ENCODE peak calls at places on chromosome 9, in five cellular contexts. One of them, this sample, is unnamed.
A peak's percentile ranks its signal among the peaks of the same experiment; 100 is the strongest.

GRCh38 chr9:79432485-79432884 is 139.3 kb upstream of the TLE4 start:
- DNase-seq in HEK293T: peak; percentile 64
- DNase-seq in A172: no peak
- DNase-seq in activated CD4-positive, alpha-beta T cell treated with anti-CD3 and anti-CD28 coated beads, Interleukin-2, amount 50 U/mL, for 1 hour: no peak
- DNase-seq in mucosa of descending colon: no peak
- DNase-seq in this sample: no peak

GRCh38 chr9:123982535-123982934 is 29.0 kb upstream of the LHX2 start:
- DNase-seq in A172: no peak
- DNase-seq in mucosa of descending colon: no peak
- DNase-seq in HEK293T: no peak
- DNase-seq in activated CD4-positive, alpha-beta T cell treated with anti-CD3 and anti-CD28 coated beads, Interleukin-2, amount 50 U/mL, for 1 hour: no peak
- DNase-seq in this sample: no peak

GRCh38 chr9:37972346-37972745 is 68.4 kb upstream of the SLC25A51 start:
- DNase-seq in mucosa of descending colon: no peak
- DNase-seq in A172: no peak
- DNase-seq in activated CD4-positive, alpha-beta T cell treated with anti-CD3 and anti-CD28 coated beads, Interleukin-2, amount 50 U/mL, for 1 hour: no peak
- DNase-seq in HEK293T: no peak
- DNase-seq in this sample: no peak

GRCh38 chr9:94948567-94949235 is 222.2 kb downstream of the AOPEP start:
- DNase-seq in mucosa of descending colon: no peak
- DNase-seq in HEK293T: no peak
- DNase-seq in A172: no peak
- DNase-seq in activated CD4-positive, alpha-beta T cell treated with anti-CD3 and anti-CD28 coated beads, Interleukin-2, amount 50 U/mL, for 1 hour: no peak
- DNase-seq in this sample: no peak

GRCh38 chr9:127822108-127822507 is 19.4 kb downstream of the FPGS start:
- DNase-seq in mucosa of descending colon: no peak
- DNase-seq in HEK293T: no peak
- DNase-seq in activated CD4-positive, alpha-beta T cell treated with anti-CD3 and anti-CD28 coated beads, Interleukin-2, amount 50 U/mL, for 1 hour: no peak
- DNase-seq in A172: no peak
- DNase-seq in this sample: no peak

GRCh38 chr9:93645921-93646639 is 69.7 kb downstream of the PHF2 start:
- DNase-seq in HEK293T: no peak
- DNase-seq in activated CD4-positive, alpha-beta T cell treated with anti-CD3 and anti-CD28 coated beads, Interleukin-2, amount 50 U/mL, for 1 hour: no peak
- DNase-seq in mucosa of descending colon: peak; percentile 22
- DNase-seq in A172: no peak
- DNase-seq in this sample: no peak

GRCh38 chr9:106075991-106076390 is 381.6 kb downstream of the TMEM38B start:
- DNase-seq in HEK293T: no peak
- DNase-seq in A172: peak; percentile 10
- DNase-seq in mucosa of descending colon: no peak
- DNase-seq in activated CD4-positive, alpha-beta T cell treated with anti-CD3 and anti-CD28 coated beads, Interleukin-2, amount 50 U/mL, for 1 hour: no peak
- DNase-seq in this sample: no peak

GRCh38 chr9:124110307-124110915 is 98.8 kb downstream of the LHX2 start:
- DNase-seq in mucosa of descending colon: no peak
- DNase-seq in activated CD4-positive, alpha-beta T cell treated with anti-CD3 and anti-CD28 coated beads, Interleukin-2, amount 50 U/mL, for 1 hour: peak; percentile 28
- DNase-seq in HEK293T: peak; percentile 75
- DNase-seq in A172: peak; percentile 67
- DNase-seq in this sample: no peak

GRCh38 chr9:7549261-7549660 is 250.3 kb downstream of the DMAC1 start:
- DNase-seq in HEK293T: no peak
- DNase-seq in mucosa of descending colon: peak; percentile 53
- DNase-seq in activated CD4-positive, alpha-beta T cell treated with anti-CD3 and anti-CD28 coated beads, Interleukin-2, amount 50 U/mL, for 1 hour: no peak
- DNase-seq in A172: no peak
- DNase-seq in this sample: no peak

GRCh38 chr9:136662656-136663310 is at the start of gene EGFL7:
- DNase-seq in HEK293T: no peak
- DNase-seq in A172: no peak
- DNase-seq in mucosa of descending colon: no peak
- DNase-seq in activated CD4-positive, alpha-beta T cell treated with anti-CD3 and anti-CD28 coated beads, Interleukin-2, amount 50 U/mL, for 1 hour: no peak
- DNase-seq in this sample: no peak

GRCh38 chr9:86614871-86615849 is 260.9 kb upstream of the TUT7 start:
- DNase-seq in mucosa of descending colon: no peak
- DNase-seq in A172: peak; percentile 42
- DNase-seq in HEK293T: peak; percentile 44
- DNase-seq in activated CD4-positive, alpha-beta T cell treated with anti-CD3 and anti-CD28 coated beads, Interleukin-2, amount 50 U/mL, for 1 hour: no peak
- DNase-seq in this sample: no peak

GRCh38 chr9:127214421-127215265 is 49.9 kb upstream of the GARNL3 start:
- DNase-seq in mucosa of descending colon: no peak
- DNase-seq in A172: peak; percentile 71
- DNase-seq in HEK293T: peak; percentile 73
- DNase-seq in activated CD4-positive, alpha-beta T cell treated with anti-CD3 and anti-CD28 coated beads, Interleukin-2, amount 50 U/mL, for 1 hour: peak; percentile 65
- DNase-seq in this sample: no peak

GRCh38 chr9:126327016-126327749 is 554 bp downstream of the MVB12B start:
- DNase-seq in activated CD4-positive, alpha-beta T cell treated with anti-CD3 and anti-CD28 coated beads, Interleukin-2, amount 50 U/mL, for 1 hour: peak; percentile 19
- DNase-seq in mucosa of descending colon: no peak
- DNase-seq in A172: peak; percentile 13
- DNase-seq in HEK293T: peak; percentile 60
- DNase-seq in this sample: no peak

GRCh38 chr9:128190516-128191405 is 611 bp downstream of the CIZ1 start:
- DNase-seq in A172: no peak
- DNase-seq in activated CD4-positive, alpha-beta T cell treated with anti-CD3 and anti-CD28 coated beads, Interleukin-2, amount 50 U/mL, for 1 hour: no peak
- DNase-seq in HEK293T: no peak
- DNase-seq in mucosa of descending colon: no peak
- DNase-seq in this sample: no peak

GRCh38 chr9:93265301-93265971 is 81.5 kb downstream of the WNK2 start:
- DNase-seq in HEK293T: no peak
- DNase-seq in activated CD4-positive, alpha-beta T cell treated with anti-CD3 and anti-CD28 coated beads, Interleukin-2, amount 50 U/mL, for 1 hour: no peak
- DNase-seq in mucosa of descending colon: no peak
- DNase-seq in A172: no peak
- DNase-seq in this sample: no peak

GRCh38 chr9:123216387-123216786 is 52.0 kb downstream of the STRBP start:
- DNase-seq in activated CD4-positive, alpha-beta T cell treated with anti-CD3 and anti-CD28 coated beads, Interleukin-2, amount 50 U/mL, for 1 hour: no peak
- DNase-seq in A172: no peak
- DNase-seq in HEK293T: no peak
- DNase-seq in mucosa of descending colon: no peak
- DNase-seq in this sample: no peak

GRCh38 chr9:12723409-12724028 is 30.3 kb downstream of the TYRP1 start:
- DNase-seq in A172: no peak
- DNase-seq in mucosa of descending colon: no peak
- DNase-seq in activated CD4-positive, alpha-beta T cell treated with anti-CD3 and anti-CD28 coated beads, Interleukin-2, amount 50 U/mL, for 1 hour: no peak
- DNase-seq in HEK293T: no peak
- DNase-seq in this sample: no peak

GRCh38 chr9:127707766-127708165 is 978 bp downstream of the CFAP157 start:
- DNase-seq in HEK293T: no peak
- DNase-seq in mucosa of descending colon: no peak
- DNase-seq in activated CD4-positive, alpha-beta T cell treated with anti-CD3 and anti-CD28 coated beads, Interleukin-2, amount 50 U/mL, for 1 hour: peak; percentile 40
- DNase-seq in A172: peak; percentile 40
- DNase-seq in this sample: no peak

GRCh38 chr9:36398745-36399144 is 1.3 kb downstream of the RNF38 start:
- DNase-seq in HEK293T: no peak
- DNase-seq in A172: no peak
- DNase-seq in activated CD4-positive, alpha-beta T cell treated with anti-CD3 and anti-CD28 coated beads, Interleukin-2, amount 50 U/mL, for 1 hour: no peak
- DNase-seq in mucosa of descending colon: no peak
- DNase-seq in this sample: no peak

GRCh38 chr9:116286287-116286686 is 132.7 kb downstream of the PAPPA start:
- DNase-seq in activated CD4-positive, alpha-beta T cell treated with anti-CD3 and anti-CD28 coated beads, Interleukin-2, amount 50 U/mL, for 1 hour: no peak
- DNase-seq in mucosa of descending colon: no peak
- DNase-seq in A172: no peak
- DNase-seq in HEK293T: no peak
- DNase-seq in this sample: no peak

GRCh38 chr9:26159575-26160392 is 481.5 kb upstream of the TUSC1 start:
- DNase-seq in activated CD4-positive, alpha-beta T cell treated with anti-CD3 and anti-CD28 coated beads, Interleukin-2, amount 50 U/mL, for 1 hour: no peak
- DNase-seq in HEK293T: no peak
- DNase-seq in A172: no peak
- DNase-seq in mucosa of descending colon: no peak
- DNase-seq in this sample: no peak

GRCh38 chr9:95037789-95038521 is 279.6 kb downstream of the FANCC start:
- DNase-seq in A172: no peak
- DNase-seq in mucosa of descending colon: no peak
- DNase-seq in activated CD4-positive, alpha-beta T cell treated with anti-CD3 and anti-CD28 coated beads, Interleukin-2, amount 50 U/mL, for 1 hour: no peak
- DNase-seq in HEK293T: no peak
- DNase-seq in this sample: no peak

This sample was measured in GOT3.